ENCODE peak calls at places on chromosomes 11 and 22, in ten cellular contexts. M, O, Q, D, Y, C, G, J, V and P are unnamed samples.
A peak's percentile ranks its signal among the peaks of the same experiment; 100 is the strongest.

GRCh38 chr11:47155914-47156313 is 20.8 kb downstream of the ARFGAP2 start:
- DNase-seq in V (no peak), Y (no peak), M (no peak), J (no peak), G (no peak), C (no peak), O (no peak), Q (no peak), D (no peak), P (no peak)

GRCh38 chr11:126352934-126353801 is 2.3 kb upstream of the ST3GAL4 start:
- DNase-seq in Q (no peak), G (no peak), C (no peak), J (no peak), M (no peak), O (no peak), D (no peak), Y (no peak), V (peak; percentile 69), P (peak; percentile 87)

GRCh38 chr11:71946144-71946571 is 17.3 kb downstream of the RNF121 start:
- DNase-seq in J (no peak), C (no peak), O (no peak), Q (no peak), Y (no peak), V (peak; percentile 20), D (no peak), G (peak; percentile 36), M (no peak), P (no peak)

GRCh38 chr11:73186294-73186850 is 31.7 kb upstream of the P2RY2 start:
- DNase-seq in C (no peak), Y (no peak), D (no peak), V (no peak), M (no peak), Q (no peak), G (no peak), O (no peak), J (no peak), P (no peak)

GRCh38 chr11:8039530-8040260 is 41.3 kb upstream of the TUB start:
- DNase-seq in Q (no peak), D (no peak), V (no peak), Y (no peak), J (no peak), O (no peak), G (no peak), C (peak; percentile 16), M (no peak), P (no peak)

GRCh38 chr11:117591316-117592039 is 205.5 kb downstream of the DSCAML1 start:
- DNase-seq in G (no peak), V (no peak), D (no peak), C (no peak), O (no peak), Y (no peak), J (no peak), M (no peak), Q (no peak), P (no peak)

GRCh38 chr11:119796363-119797060 is 67.5 kb upstream of the NECTIN1 start:
- DNase-seq in Y (no peak), J (no peak), C (no peak), O (no peak), G (no peak), M (no peak), Q (no peak), D (no peak), V (no peak), P (no peak)

GRCh38 chr11:1876361-1877063 is 15.2 kb downstream of the PRR33 start:
- DNase-seq in V (peak; percentile 91), J (peak; percentile 85), D (no peak), Q (peak; percentile 32), O (no peak), C (no peak), G (peak; percentile 92), Y (peak; percentile 66), M (peak; percentile 83), P (no peak)

GRCh38 chr11:75325713-75326438 is 25.6 kb downstream of the ARRB1 start:
- DNase-seq in O (no peak), G (peak; percentile 93), Q (no peak), M (peak; percentile 52), V (peak; percentile 93), C (no peak), D (no peak), Y (peak; percentile 80), J (peak; percentile 70), P (no peak)

GRCh38 chr11:63663809-63664208 is 7.4 kb downstream of the ATL3 start:
- DNase-seq in Y (no peak), G (peak; percentile 61), V (peak; percentile 63), Q (no peak), C (no peak), J (no peak), D (no peak), O (no peak), M (no peak), P (no peak)

GRCh38 chr22:42754658-42755057 is 34.0 kb upstream of the A4GALT start:
- DNase-seq in J (no peak), C (no peak), D (no peak), G (peak; percentile 80), M (no peak), V (peak; percentile 91), Q (peak; percentile 30), Y (no peak), O (no peak), P (peak; percentile 60)

GRCh38 chr11:30210357-30210756 is 20.5 kb upstream of the FSHB start:
- DNase-seq in O (no peak), Q (no peak), D (no peak), Y (no peak), G (no peak), J (no peak), C (no peak), M (no peak), V (no peak), P (no peak)

GRCh38 chr11:46315783-46316563 is 31.3 kb upstream of the DGKZ start:
- DNase-seq in O (no peak), Y (peak; percentile 80), C (no peak), D (no peak), J (peak; percentile 64), G (no peak), Q (no peak), M (peak; percentile 60), V (no peak), P (no peak)

GRCh38 chr11:46601129-46601528 is 7.3 kb upstream of the AMBRA1 start:
- DNase-seq in C (no peak), O (no peak), Q (no peak), J (no peak), M (no peak), D (no peak), V (no peak), G (peak; percentile 33), Y (no peak), P (no peak)

GRCh38 chr11:69974528-69974927 is 103.6 kb upstream of the ANO1 start:
- DNase-seq in V (no peak), O (no peak), Q (no peak), M (no peak), Y (no peak), C (no peak), D (no peak), J (no peak), G (no peak), P (no peak)

GRCh38 chr11:96356837-96357236 is 13.8 kb upstream of the MAML2 start:
- DNase-seq in Q (no peak), G (no peak), M (no peak), Y (no peak), O (no peak), D (no peak), J (no peak), V (no peak), C (no peak), P (no peak)
- H3K4me3 ChIP-seq in Q (no peak overlapping the region), G (no peak overlapping the region), M (no peak overlapping the region), Y (no peak overlapping the region), O (no peak overlapping the region), D (no peak overlapping the region), J (no peak overlapping the region), V (no peak overlapping the region), C (no peak overlapping the region), P (no peak overlapping the region)

DNA sequence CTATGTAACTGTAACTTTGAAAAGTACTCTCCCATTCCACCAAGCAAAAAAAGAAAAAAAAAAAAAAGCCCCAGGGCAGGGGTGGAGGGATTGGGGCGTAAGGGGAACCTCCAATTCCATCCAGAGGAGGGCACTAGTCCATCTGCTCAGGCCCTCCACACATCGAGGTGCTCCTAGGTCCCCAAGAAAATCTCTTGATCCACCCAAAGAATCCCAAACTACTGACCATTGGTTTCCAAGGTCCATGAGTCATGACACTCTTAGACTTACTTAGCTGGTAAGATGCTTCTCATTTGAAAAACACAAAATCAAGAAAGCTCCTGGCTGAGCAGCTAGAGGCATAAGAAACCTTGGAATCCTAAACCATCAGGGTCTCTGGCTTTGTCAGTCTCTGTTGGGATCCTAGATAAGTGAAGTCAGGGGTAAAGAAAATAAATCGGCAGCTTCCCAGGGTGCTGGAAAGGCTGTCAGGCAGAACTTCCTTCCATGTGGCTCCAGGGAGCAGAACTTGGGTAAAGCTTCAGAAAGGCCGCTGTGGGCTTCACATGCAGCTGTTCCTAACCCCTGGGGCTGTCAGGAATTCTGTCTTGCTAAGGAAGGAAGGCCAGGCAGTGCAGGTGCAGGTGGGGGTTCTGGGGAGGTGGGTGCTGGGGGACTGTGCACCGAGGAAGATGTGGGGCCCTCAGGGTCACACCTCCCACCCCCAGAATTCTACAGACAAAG is 49.4 kb upstream of the ADA2 start:
- DNase-seq in M (no peak), O (no peak), J (no peak), G (peak; percentile 5), C (no peak), V (no peak), Q (no peak), D (no peak), Y (no peak), P (no peak)
- TF ChIP-seq CTCF in M (peak; percentile 8), O (no peak), J (peak; percentile 37), G (no peak), C (no peak), V (no peak), Q (peak; percentile 12), D (no peak), Y (no peak), P (peak; percentile 36)

DNA sequence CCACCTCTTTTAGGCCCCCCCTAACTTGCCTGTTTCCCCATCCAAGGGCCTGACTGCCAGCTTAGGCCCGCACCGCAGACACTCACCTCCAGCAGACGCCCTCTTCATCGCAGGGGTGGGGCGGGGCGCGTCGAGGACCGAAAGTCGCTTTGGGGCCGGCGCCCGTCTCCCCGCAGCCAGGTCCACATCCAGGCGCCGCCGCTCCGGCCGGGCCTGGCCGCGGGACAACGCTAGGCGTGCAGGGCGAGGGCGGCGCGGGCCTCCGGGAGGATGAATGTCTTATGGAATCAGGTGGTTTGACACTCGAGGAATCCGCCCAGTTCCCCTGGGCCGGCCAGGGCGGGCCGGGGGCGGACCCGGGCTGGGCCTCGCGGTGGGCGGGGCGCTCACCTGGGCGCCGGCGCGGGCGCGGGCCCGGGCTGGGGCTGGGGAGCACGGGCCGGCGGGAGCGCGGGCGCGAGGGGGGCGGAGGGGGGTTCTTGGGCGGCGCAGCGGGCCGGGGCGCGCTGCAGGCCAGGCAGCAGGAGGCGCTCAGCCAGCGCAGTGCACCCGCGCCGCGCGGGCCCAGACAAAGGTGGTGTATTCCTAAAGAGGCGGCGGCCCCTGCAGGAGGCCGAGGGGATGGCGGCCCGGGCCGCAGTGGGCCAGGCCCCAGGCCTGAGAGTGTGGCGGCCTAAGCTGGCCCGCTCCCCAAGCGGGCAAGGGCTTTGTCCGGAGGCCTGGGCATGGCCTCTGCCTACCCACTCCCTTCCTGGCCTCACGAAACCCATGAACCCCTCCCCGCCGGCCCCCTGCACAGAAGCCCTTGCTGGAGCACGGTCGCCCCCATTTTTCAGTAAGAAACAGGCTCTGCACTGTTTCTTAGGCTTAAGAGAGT is 177.6 kb downstream of the IGLL1 start:
- DNase-seq in G (peak; percentile 56), Y (peak; percentile 86), J (no peak), Q (peak; percentile 90), C (peak; percentile 68), M (peak; percentile 28), O (no peak), D (peak; percentile 21), V (peak; percentile 21), P (peak; percentile 27)
- H3K4me3 ChIP-seq in G (no peak overlapping the region), Y (peak overlapping the region; percentile 37), J (peak overlapping the region; percentile 49), Q (peak overlapping the region; percentile 23), C (no peak overlapping the region), M (no peak overlapping the region), O (peak overlapping the region; percentile 53), D (no peak overlapping the region), V (no peak overlapping the region), P (peak overlapping the region; percentile 41)

GRCh38 chr11:22472306-22472705 is 134.1 kb downstream of the SLC17A6 start:
- DNase-seq in C (no peak), Y (no peak), V (no peak), M (no peak), O (no peak), Q (no peak), D (no peak), J (no peak), G (no peak), P (no peak)
- TF ChIP-seq CTCF in C (no peak), Y (no peak), V (peak; percentile 23), M (no peak), O (no peak), Q (peak; percentile 18), D (no peak), J (no peak), G (peak; percentile 32), P (peak; percentile 37)